ENCODE peak calls at places on chromosome 9, in eight cellular contexts. E is brain microvascular endothelial cell, L is GM12865, T is heart right ventricle, J is astrocyte of the spinal cord, Y is HCT116, P is neural crest cell, K is hepatocyte. Z is an unnamed sample.

GRCh38 chr9:92528537-92528851 is 7.3 kb downstream of the ECM2 start:
- DNase-seq in E (no peak), L (no peak), T (no peak), J (no peak), Y (no peak), P (no peak), K (no peak), Z (no peak)

GRCh38 chr9:137070201-137070905 is at the start of gene SAPCD2:
- DNase-seq in E (peak), L (peak), T (peak), J (peak), Y (peak), P (peak), K (peak), Z (peak)

GRCh38 chr9:93893899-93894690 is 61.1 kb downstream of the BARX1 start:
- DNase-seq in E (no peak), L (no peak), T (no peak), J (no peak), Y (no peak), P (no peak), K (peak), Z (no peak)

GRCh38 chr9:18699749-18700148 is 225.8 kb downstream of the ADAMTSL1 start:
- DNase-seq in E (no peak), L (no peak), T (no peak), J (no peak), Y (no peak), P (no peak), K (no peak), Z (no peak)

GRCh38 chr9:18478517-18479361 is 4.8 kb downstream of the ADAMTSL1 start:
- DNase-seq in E (peak), L (no peak), T (no peak), J (peak), Y (no peak), P (no peak), K (no peak), Z (no peak)

GRCh38 chr9:92618633-92619225 is 51.2 kb downstream of the IPPK start:
- DNase-seq in E (no peak), L (no peak), T (no peak), J (no peak), Y (no peak), P (no peak), K (no peak), Z (no peak)

GRCh38 chr9:116027511-116027910 is 126.1 kb upstream of the PAPPA start:
- DNase-seq in E (peak), L (no peak), T (no peak), J (peak), Y (no peak), P (no peak), K (no peak), Z (no peak)

GRCh38 chr9:121489344-121489743 is 10.3 kb downstream of the GGTA1 start:
- DNase-seq in E (no peak), L (no peak), T (no peak), J (no peak), Y (no peak), P (no peak), K (no peak), Z (no peak)

GRCh38 chr9:97938081-97938644 is at the start of gene HEMGN:
- DNase-seq in E (no peak), L (peak), T (no peak), J (no peak), Y (no peak), P (no peak), K (no peak), Z (no peak)

GRCh38 chr9:137339606-137340462 is 37.8 kb upstream of the NRARP start:
- DNase-seq in E (peak), L (no peak), T (no peak), J (no peak), Y (no peak), P (no peak), K (no peak), Z (no peak)

GRCh38 chr9:5110867-5111681 is 74.4 kb downstream of the INSL6 start:
- DNase-seq in E (no peak), L (no peak), T (no peak), J (no peak), Y (no peak), P (no peak), K (no peak), Z (no peak)

GRCh38 chr9:127884427-127884911 is 7.0 kb upstream of the AK1 start:
- DNase-seq in E (no peak), L (no peak), T (peak), J (no peak), Y (no peak), P (no peak), K (no peak), Z (no peak)

GRCh38 chr9:4097991-4098390 is 201.9 kb downstream of the GLIS3 start:
- DNase-seq in E (no peak), L (no peak), T (no peak), J (no peak), Y (no peak), P (no peak), K (no peak), Z (no peak)

GRCh38 chr9:113665756-113666155 is 202.2 kb downstream of the RGS3 start:
- DNase-seq in E (no peak), L (no peak), T (no peak), J (no peak), Y (no peak), P (no peak), K (no peak), Z (no peak)

GRCh38 chr9:127020526-127021078 is 101.8 kb downstream of the ANGPTL2 start:
- DNase-seq in E (no peak), L (no peak), T (no peak), J (no peak), Y (no peak), P (no peak), K (no peak), Z (no peak)

GRCh38 chr9:93198117-93198838 is 14.3 kb downstream of the WNK2 start:
- DNase-seq in E (no peak), L (no peak), T (peak), J (no peak), Y (no peak), P (no peak), K (no peak), Z (no peak)

GRCh38 chr9:127122176-127123151 is at the start of gene ANGPTL2:
- DNase-seq in E (peak), L (peak), T (peak), J (peak), Y (no peak), P (peak), K (peak), Z (no peak)

GRCh38 chr9:129140397-129141065 is 29.3 kb downstream of the PTPA start:
- DNase-seq in E (peak), L (peak), T (peak), J (peak), Y (no peak), P (peak), K (peak), Z (no peak)

GRCh38 chr9:90046317-90046861 is 441.6 kb downstream of the GADD45G start:
- DNase-seq in E (no peak), L (no peak), T (no peak), J (no peak), Y (no peak), P (no peak), K (no peak), Z (no peak)

GRCh38 chr9:128702949-128703615 is 779 bp downstream of the PKN3 start:
- DNase-seq in E (no peak), L (no peak), T (peak), J (peak), Y (no peak), P (no peak), K (no peak), Z (no peak)

GRCh38 chr9:34996181-34996904 is 6.8 kb downstream of the DNAJB5 start:
- DNase-seq in E (no peak), L (no peak), T (no peak), J (no peak), Y (no peak), P (no peak), K (no peak), Z (no peak)

GRCh38 chr9:126211441-126212074 is 115.1 kb upstream of the MVB12B start:
- DNase-seq in E (no peak), L (no peak), T (no peak), J (no peak), Y (no peak), P (no peak), K (no peak), Z (no peak)

GRCh38 chr9:8521112-8521511 is 721.5 kb upstream of the DMAC1 start:
- DNase-seq in E (no peak), L (no peak), T (no peak), J (no peak), Y (no peak), P (no peak), K (peak), Z (no peak)

GRCh38 chr9:115923410-115923809 is 230.2 kb upstream of the PAPPA start:
- DNase-seq in E (no peak), L (no peak), T (no peak), J (no peak), Y (no peak), P (no peak), K (no peak), Z (no peak)

GRCh38 chr9:85258823-85259370 is 482.9 kb downstream of the AGTPBP1 start:
- DNase-seq in E (peak), L (peak), T (peak), J (peak), Y (peak), P (peak), K (peak), Z (no peak)

GRCh38 chr9:129287595-129288305 is 109.7 kb upstream of the IER5L start:
- DNase-seq in E (no peak), L (no peak), T (no peak), J (no peak), Y (no peak), P (no peak), K (no peak), Z (no peak)

GRCh38 chr9:135128035-135128670 is 40.7 kb downstream of the OLFM1 start:
- DNase-seq in E (no peak), L (no peak), T (no peak), J (no peak), Y (no peak), P (no peak), K (no peak), Z (peak)

GRCh38 chr9:69173891-69174644 is at the start of gene TJP2:
- DNase-seq in E (peak), L (peak), T (peak), J (peak), Y (no peak), P (peak), K (peak), Z (no peak)

GRCh38 chr9:38343552-38343951 is 49.0 kb upstream of the ALDH1B1 start:
- DNase-seq in E (no peak), L (no peak), T (no peak), J (no peak), Y (no peak), P (no peak), K (no peak), Z (no peak)

GRCh38 chr9:111909444-111909843 is 12.8 kb downstream of the UGCG start:
- DNase-seq in E (no peak), L (peak), T (no peak), J (no peak), Y (no peak), P (no peak), K (no peak), Z (no peak)

GRCh38 chr9:116365056-116365471 is 211.5 kb downstream of the PAPPA start:
- DNase-seq in E (peak), L (no peak), T (peak), J (peak), Y (no peak), P (no peak), K (peak), Z (peak)

GRCh38 chr9:134554750-134555655 is 86.6 kb upstream of the COL5A1 start:
- DNase-seq in E (no peak), L (no peak), T (no peak), J (no peak), Y (no peak), P (no peak), K (no peak), Z (no peak)

GRCh38 chr9:93261735-93262523 is 78.0 kb downstream of the WNK2 start:
- DNase-seq in E (no peak), L (no peak), T (no peak), J (no peak), Y (no peak), P (no peak), K (peak), Z (no peak)

GRCh38 chr9:15469862-15470261 is 40.9 kb downstream of the PSIP1 start:
- DNase-seq in E (no peak), L (no peak), T (no peak), J (no peak), Y (no peak), P (no peak), K (no peak), Z (no peak)

GRCh38 chr9:79877943-79878612 is 306.3 kb downstream of the TLE4 start:
- DNase-seq in E (no peak), L (no peak), T (no peak), J (no peak), Y (no peak), P (no peak), K (no peak), Z (no peak)

GRCh38 chr9:71624728-71625127 is 143.6 kb downstream of the CEMIP2 start:
- DNase-seq in E (no peak), L (no peak), T (no peak), J (no peak), Y (no peak), P (no peak), K (no peak), Z (no peak)
- TF ChIP-seq CTCF in E (peak), L (no peak), T (peak), J (no peak), Y (peak), P (no peak), K (no peak), Z (no peak)

DNA sequence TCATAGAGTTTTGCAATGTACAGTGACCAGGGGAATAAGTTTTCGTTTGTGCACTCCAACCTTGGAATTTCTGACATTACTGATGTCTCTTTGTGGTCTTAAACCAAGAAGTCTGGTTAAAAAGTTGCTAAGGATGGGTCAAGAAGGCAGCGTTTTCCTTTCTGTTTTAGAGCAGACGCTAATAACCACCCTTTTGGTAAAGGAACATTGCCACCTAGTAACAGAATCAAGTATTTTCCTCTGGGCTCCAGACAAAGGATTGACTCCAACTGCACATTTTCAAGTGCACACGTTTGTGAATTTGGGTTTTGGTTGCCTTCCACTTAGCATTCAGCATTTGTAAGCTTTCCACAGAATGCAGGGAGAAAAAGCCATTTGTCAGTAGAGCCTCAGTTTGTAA is 22.2 kb upstream of the CEP78 start:
- DNase-seq in E (peak), L (peak), T (no peak), J (peak), Y (no peak), P (no peak), K (peak), Z (no peak)
- TF ChIP-seq CTCF in E (peak), L (peak), T (no peak), J (peak), Y (peak), P (peak), K (peak), Z (peak)

GRCh38 chr9:95574176-95574575 is 57.4 kb upstream of the PTCH1 start:
- DNase-seq in E (no peak), L (no peak), T (no peak), J (no peak), Y (no peak), P (no peak), K (no peak), Z (no peak)
- TF ChIP-seq CTCF in E (no peak), L (peak), T (no peak), J (no peak), Y (peak), P (no peak), K (no peak), Z (peak)

DNA sequence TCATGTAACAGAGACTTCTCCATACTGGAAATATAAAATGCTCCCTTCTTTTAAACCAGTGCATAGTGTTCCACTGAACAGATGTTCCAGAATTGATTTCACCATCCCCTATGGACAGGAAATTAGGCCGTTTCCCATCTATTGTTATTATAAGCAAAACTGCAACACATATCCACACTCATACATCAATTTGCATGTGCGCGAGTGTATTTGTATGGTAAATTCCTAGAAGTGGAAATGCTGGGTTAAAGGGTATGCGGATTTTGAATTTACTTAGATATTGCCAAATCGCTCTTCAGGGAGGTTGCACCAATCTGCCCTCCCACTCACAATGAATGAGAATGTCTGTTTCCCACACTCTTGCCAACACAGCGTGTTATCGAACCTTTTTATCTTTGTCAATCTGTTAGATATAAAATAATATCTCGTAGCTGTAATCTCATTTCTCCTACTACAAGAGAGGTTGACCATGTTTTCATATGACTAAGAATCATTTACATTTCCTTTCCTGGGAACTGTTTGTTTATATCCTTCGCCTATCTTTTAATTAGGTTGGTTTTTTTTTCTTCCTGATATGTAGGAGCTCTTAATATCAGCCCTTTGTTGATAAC is 35.6 kb downstream of the LHX2 start:
- DNase-seq in E (no peak), L (no peak), T (no peak), J (no peak), Y (no peak), P (no peak), K (no peak), Z (no peak)
- TF ChIP-seq CTCF in E (no peak), L (no peak), T (no peak), J (no peak), Y (no peak), P (no peak), K (no peak), Z (no peak)

GRCh38 chr9:21813575-21814473 is 11.4 kb downstream of the MTAP start:
- DNase-seq in E (peak), L (peak), T (no peak), J (peak), Y (peak), P (peak), K (peak), Z (peak)
- TF ChIP-seq CTCF in E (peak), L (peak), T (peak), J (peak), Y (peak), P (peak), K (peak), Z (peak)